ENCODE peak calls at places on chromosome 10, in six cellular contexts. One of them, this sample, is unnamed.

GRCh38 chr10:132252412-132252811 is 55.3 kb downstream of the STK32C start:
- DNase-seq in skeletal muscle cell: no peak
- DNase-seq in stimulated activated CD4-positive, alpha-beta T cell treated with anti-CD3 and anti-CD28 coated beads, Interleukin-1b, Interleukin-23, amount 100 ng/mL, for 24 hours: no peak
- DNase-seq in myocyte: no peak
- DNase-seq in KBM-7: no peak
- DNase-seq in T-helper 1 cell: no peak
- DNase-seq in this sample: no peak

GRCh38 chr10:59027975-59028640 is 148.3 kb upstream of the PHYHIPL start:
- DNase-seq in KBM-7: no peak
- DNase-seq in skeletal muscle cell: peak
- DNase-seq in stimulated activated CD4-positive, alpha-beta T cell treated with anti-CD3 and anti-CD28 coated beads, Interleukin-1b, Interleukin-23, amount 100 ng/mL, for 24 hours: no peak
- DNase-seq in T-helper 1 cell: no peak
- DNase-seq in myocyte: no peak
- DNase-seq in this sample: no peak

GRCh38 chr10:28734940-28735759 is 57.8 kb downstream of the BAMBI start:
- DNase-seq in T-helper 1 cell: no peak
- DNase-seq in stimulated activated CD4-positive, alpha-beta T cell treated with anti-CD3 and anti-CD28 coated beads, Interleukin-1b, Interleukin-23, amount 100 ng/mL, for 24 hours: no peak
- DNase-seq in myocyte: peak
- DNase-seq in skeletal muscle cell: peak
- DNase-seq in KBM-7: no peak
- DNase-seq in this sample: no peak

GRCh38 chr10:78916227-78916626 is 152.5 kb upstream of the ZMIZ1 start:
- DNase-seq in stimulated activated CD4-positive, alpha-beta T cell treated with anti-CD3 and anti-CD28 coated beads, Interleukin-1b, Interleukin-23, amount 100 ng/mL, for 24 hours: no peak
- DNase-seq in KBM-7: no peak
- DNase-seq in myocyte: no peak
- DNase-seq in skeletal muscle cell: no peak
- DNase-seq in T-helper 1 cell: no peak
- DNase-seq in this sample: no peak

GRCh38 chr10:124802313-124802675 is 675 bp downstream of the ABRAXAS2 start:
- DNase-seq in stimulated activated CD4-positive, alpha-beta T cell treated with anti-CD3 and anti-CD28 coated beads, Interleukin-1b, Interleukin-23, amount 100 ng/mL, for 24 hours: no peak
- DNase-seq in KBM-7: peak
- DNase-seq in skeletal muscle cell: no peak
- DNase-seq in myocyte: no peak
- DNase-seq in T-helper 1 cell: no peak
- DNase-seq in this sample: peak

GRCh38 chr10:43693602-43694001 is 44.9 kb upstream of the ZNF32 start:
- DNase-seq in skeletal muscle cell: no peak
- DNase-seq in T-helper 1 cell: no peak
- DNase-seq in stimulated activated CD4-positive, alpha-beta T cell treated with anti-CD3 and anti-CD28 coated beads, Interleukin-1b, Interleukin-23, amount 100 ng/mL, for 24 hours: no peak
- DNase-seq in KBM-7: no peak
- DNase-seq in myocyte: no peak
- DNase-seq in this sample: no peak

GRCh38 chr10:96270564-96270963 is 805 bp downstream of the BLNK start:
- DNase-seq in KBM-7: no peak
- DNase-seq in skeletal muscle cell: no peak
- DNase-seq in T-helper 1 cell: no peak
- DNase-seq in myocyte: no peak
- DNase-seq in stimulated activated CD4-positive, alpha-beta T cell treated with anti-CD3 and anti-CD28 coated beads, Interleukin-1b, Interleukin-23, amount 100 ng/mL, for 24 hours: no peak
- DNase-seq in this sample: no peak

GRCh38 chr10:119461380-119461779 is 81.1 kb downstream of the RGS10 start:
- DNase-seq in stimulated activated CD4-positive, alpha-beta T cell treated with anti-CD3 and anti-CD28 coated beads, Interleukin-1b, Interleukin-23, amount 100 ng/mL, for 24 hours: no peak
- DNase-seq in skeletal muscle cell: no peak
- DNase-seq in myocyte: no peak
- DNase-seq in KBM-7: no peak
- DNase-seq in T-helper 1 cell: no peak
- DNase-seq in this sample: peak

GRCh38 chr10:60376953-60377352 is 12.7 kb downstream of the ANK3 start:
- DNase-seq in KBM-7: no peak
- DNase-seq in myocyte: no peak
- DNase-seq in skeletal muscle cell: no peak
- DNase-seq in T-helper 1 cell: no peak
- DNase-seq in stimulated activated CD4-positive, alpha-beta T cell treated with anti-CD3 and anti-CD28 coated beads, Interleukin-1b, Interleukin-23, amount 100 ng/mL, for 24 hours: no peak
- DNase-seq in this sample: no peak

GRCh38 chr10:51073461-51074237 is 638 bp upstream of the PRKG1 start:
- DNase-seq in skeletal muscle cell: no peak
- DNase-seq in stimulated activated CD4-positive, alpha-beta T cell treated with anti-CD3 and anti-CD28 coated beads, Interleukin-1b, Interleukin-23, amount 100 ng/mL, for 24 hours: no peak
- DNase-seq in KBM-7: no peak
- DNase-seq in T-helper 1 cell: no peak
- DNase-seq in myocyte: peak
- DNase-seq in this sample: peak

GRCh38 chr10:113959383-113959760 is 84.3 kb upstream of the ADRB1 start:
- DNase-seq in myocyte: peak
- DNase-seq in T-helper 1 cell: no peak
- DNase-seq in skeletal muscle cell: no peak
- DNase-seq in KBM-7: no peak
- DNase-seq in stimulated activated CD4-positive, alpha-beta T cell treated with anti-CD3 and anti-CD28 coated beads, Interleukin-1b, Interleukin-23, amount 100 ng/mL, for 24 hours: no peak
- DNase-seq in this sample: peak

GRCh38 chr10:99930731-99931550 is 78.8 kb downstream of the DNMBP start:
- DNase-seq in myocyte: no peak
- DNase-seq in stimulated activated CD4-positive, alpha-beta T cell treated with anti-CD3 and anti-CD28 coated beads, Interleukin-1b, Interleukin-23, amount 100 ng/mL, for 24 hours: no peak
- DNase-seq in KBM-7: no peak
- DNase-seq in T-helper 1 cell: no peak
- DNase-seq in skeletal muscle cell: no peak
- DNase-seq in this sample: no peak

GRCh38 chr10:6204063-6204340 is 1.3 kb downstream of the PFKFB3 start:
- DNase-seq in KBM-7: no peak
- DNase-seq in skeletal muscle cell: no peak
- DNase-seq in stimulated activated CD4-positive, alpha-beta T cell treated with anti-CD3 and anti-CD28 coated beads, Interleukin-1b, Interleukin-23, amount 100 ng/mL, for 24 hours: peak
- DNase-seq in T-helper 1 cell: peak
- DNase-seq in myocyte: no peak
- DNase-seq in this sample: peak

GRCh38 chr10:17779761-17780160 is 27.8 kb downstream of the TMEM236 start:
- DNase-seq in skeletal muscle cell: no peak
- DNase-seq in stimulated activated CD4-positive, alpha-beta T cell treated with anti-CD3 and anti-CD28 coated beads, Interleukin-1b, Interleukin-23, amount 100 ng/mL, for 24 hours: no peak
- DNase-seq in myocyte: no peak
- DNase-seq in T-helper 1 cell: no peak
- DNase-seq in KBM-7: no peak
- DNase-seq in this sample: no peak

GRCh38 chr10:49448924-49449323 is 53.0 kb upstream of the DRGX start:
- DNase-seq in T-helper 1 cell: no peak
- DNase-seq in KBM-7: no peak
- DNase-seq in stimulated activated CD4-positive, alpha-beta T cell treated with anti-CD3 and anti-CD28 coated beads, Interleukin-1b, Interleukin-23, amount 100 ng/mL, for 24 hours: no peak
- DNase-seq in myocyte: no peak
- DNase-seq in skeletal muscle cell: no peak
- DNase-seq in this sample: no peak

GRCh38 chr10:30422981-30423654 is 10.9 kb upstream of the MAP3K8 start:
- DNase-seq in skeletal muscle cell: no peak
- DNase-seq in stimulated activated CD4-positive, alpha-beta T cell treated with anti-CD3 and anti-CD28 coated beads, Interleukin-1b, Interleukin-23, amount 100 ng/mL, for 24 hours: no peak
- DNase-seq in KBM-7: peak
- DNase-seq in myocyte: peak
- DNase-seq in T-helper 1 cell: no peak
- DNase-seq in this sample: no peak

GRCh38 chr10:129936923-129937300 is 27.2 kb downstream of the EBF3 start:
- DNase-seq in skeletal muscle cell: no peak
- DNase-seq in T-helper 1 cell: no peak
- DNase-seq in KBM-7: no peak
- DNase-seq in myocyte: no peak
- DNase-seq in stimulated activated CD4-positive, alpha-beta T cell treated with anti-CD3 and anti-CD28 coated beads, Interleukin-1b, Interleukin-23, amount 100 ng/mL, for 24 hours: no peak
- DNase-seq in this sample: no peak

GRCh38 chr10:1364151-1364910 is 308.1 kb downstream of the WDR37 start:
- DNase-seq in KBM-7: no peak
- DNase-seq in myocyte: no peak
- DNase-seq in skeletal muscle cell: no peak
- DNase-seq in stimulated activated CD4-positive, alpha-beta T cell treated with anti-CD3 and anti-CD28 coated beads, Interleukin-1b, Interleukin-23, amount 100 ng/mL, for 24 hours: no peak
- DNase-seq in T-helper 1 cell: no peak
- DNase-seq in this sample: no peak

GRCh38 chr10:3999642-4000041 is 214.6 kb upstream of the KLF6 start:
- DNase-seq in stimulated activated CD4-positive, alpha-beta T cell treated with anti-CD3 and anti-CD28 coated beads, Interleukin-1b, Interleukin-23, amount 100 ng/mL, for 24 hours: no peak
- DNase-seq in myocyte: no peak
- DNase-seq in T-helper 1 cell: no peak
- DNase-seq in KBM-7: no peak
- DNase-seq in skeletal muscle cell: no peak
- DNase-seq in this sample: no peak

GRCh38 chr10:44835300-44835699 is 75.8 kb upstream of the TMEM72 start:
- DNase-seq in myocyte: no peak
- DNase-seq in KBM-7: no peak
- DNase-seq in skeletal muscle cell: no peak
- DNase-seq in T-helper 1 cell: no peak
- DNase-seq in stimulated activated CD4-positive, alpha-beta T cell treated with anti-CD3 and anti-CD28 coated beads, Interleukin-1b, Interleukin-23, amount 100 ng/mL, for 24 hours: no peak
- DNase-seq in this sample: no peak

GRCh38 chr10:17980796-17981195 is 29.1 kb downstream of the SLC39A12 start:
- DNase-seq in stimulated activated CD4-positive, alpha-beta T cell treated with anti-CD3 and anti-CD28 coated beads, Interleukin-1b, Interleukin-23, amount 100 ng/mL, for 24 hours: no peak
- DNase-seq in skeletal muscle cell: peak
- DNase-seq in T-helper 1 cell: no peak
- DNase-seq in KBM-7: no peak
- DNase-seq in myocyte: no peak
- DNase-seq in this sample: no peak

GRCh38 chr10:78777466-78778256 is 291.1 kb upstream of the ZMIZ1 start:
- DNase-seq in T-helper 1 cell: no peak
- DNase-seq in myocyte: peak
- DNase-seq in stimulated activated CD4-positive, alpha-beta T cell treated with anti-CD3 and anti-CD28 coated beads, Interleukin-1b, Interleukin-23, amount 100 ng/mL, for 24 hours: no peak
- DNase-seq in KBM-7: no peak
- DNase-seq in skeletal muscle cell: peak
- DNase-seq in this sample: no peak

This sample was measured in activated CD4-positive, alpha-beta memory T cell treated with anti-CD3 and anti-CD28 coated beads for 36 hours.